ENCODE peak calls at places on chromosomes 6 and 20, in eight cellular contexts. One of them, this sample, is unnamed.

GRCh38 chr20:64109831-64110391 is 2.5 kb upstream of the NPBWR2 start:
- DNase-seq in body of pancreas: no peak
- DNase-seq in stomach: peak; percentile 22
- DNase-seq in K562: no peak
- DNase-seq in HepG2: no peak
- DNase-seq in adrenal gland: no peak
- DNase-seq in H1: peak; percentile 37
- DNase-seq in transverse colon: peak; percentile 3
- DNase-seq in this sample: no peak

GRCh38 chr20:14337400-14338171 is at the start of gene FLRT3:
- DNase-seq in K562: peak; percentile 4
- DNase-seq in body of pancreas: peak; percentile 92
- DNase-seq in stomach: peak; percentile 85
- DNase-seq in transverse colon: peak; percentile 79
- DNase-seq in H1: peak; percentile 58
- DNase-seq in HepG2: peak; percentile 93
- DNase-seq in adrenal gland: peak; percentile 84
- DNase-seq in this sample: no peak

GRCh38 chr6:152155792-152156191 is 348.3 kb downstream of the ESR1 start:
- DNase-seq in adrenal gland: no peak
- DNase-seq in H1: no peak
- DNase-seq in body of pancreas: no peak
- DNase-seq in K562: no peak
- DNase-seq in stomach: no peak
- DNase-seq in HepG2: no peak
- DNase-seq in transverse colon: no peak
- DNase-seq in this sample: no peak

GRCh38 chr6:7138921-7139358 is 31.2 kb downstream of the RREB1 start:
- DNase-seq in transverse colon: peak; percentile 75
- DNase-seq in adrenal gland: no peak
- DNase-seq in K562: peak; percentile 58
- DNase-seq in stomach: peak; percentile 70
- DNase-seq in H1: no peak
- DNase-seq in HepG2: peak; percentile 98
- DNase-seq in body of pancreas: peak; percentile 91
- DNase-seq in this sample: no peak

GRCh38 chr6:112360498-112360897 is 13.4 kb downstream of the RFPL4B start:
- DNase-seq in stomach: no peak
- DNase-seq in HepG2: no peak
- DNase-seq in K562: no peak
- DNase-seq in body of pancreas: no peak
- DNase-seq in transverse colon: no peak
- DNase-seq in H1: no peak
- DNase-seq in adrenal gland: peak; percentile 10
- DNase-seq in this sample: no peak

GRCh38 chr6:10599046-10599445 is 77.9 kb downstream of the GCNT2 start:
- DNase-seq in K562: no peak
- DNase-seq in adrenal gland: no peak
- DNase-seq in transverse colon: no peak
- DNase-seq in stomach: no peak
- DNase-seq in HepG2: no peak
- DNase-seq in H1: no peak
- DNase-seq in body of pancreas: peak; percentile 82
- DNase-seq in this sample: no peak

GRCh38 chr6:100464910-100465700 is at the start of gene SIM1:
- DNase-seq in stomach: no peak
- DNase-seq in H1: peak; percentile 92
- DNase-seq in transverse colon: peak; percentile 31
- DNase-seq in K562: no peak
- DNase-seq in adrenal gland: peak; percentile 36
- DNase-seq in body of pancreas: peak; percentile 91
- DNase-seq in HepG2: no peak
- DNase-seq in this sample: no peak

GRCh38 chr20:52454660-52455059 is 263.1 kb upstream of the ZFP64 start:
- DNase-seq in body of pancreas: no peak
- DNase-seq in H1: no peak
- DNase-seq in adrenal gland: no peak
- DNase-seq in HepG2: no peak
- DNase-seq in transverse colon: no peak
- DNase-seq in stomach: no peak
- DNase-seq in K562: no peak
- DNase-seq in this sample: no peak

GRCh38 chr20:34736106-34736505 is 32.0 kb downstream of the TP53INP2 start:
- DNase-seq in adrenal gland: no peak
- DNase-seq in stomach: no peak
- DNase-seq in body of pancreas: no peak
- DNase-seq in K562: no peak
- DNase-seq in transverse colon: no peak
- DNase-seq in H1: no peak
- DNase-seq in HepG2: no peak
- DNase-seq in this sample: no peak

GRCh38 chr6:62446647-62447316 is 160.8 kb upstream of the KHDRBS2 start:
- DNase-seq in HepG2: no peak
- DNase-seq in transverse colon: no peak
- DNase-seq in adrenal gland: no peak
- DNase-seq in H1: no peak
- DNase-seq in body of pancreas: no peak
- DNase-seq in stomach: no peak
- DNase-seq in K562: no peak
- DNase-seq in this sample: no peak

GRCh38 chr6:134480593-134480992 is 162.7 kb upstream of the SGK1 start:
- DNase-seq in H1: no peak
- DNase-seq in stomach: peak; percentile 83
- DNase-seq in HepG2: no peak
- DNase-seq in transverse colon: no peak
- DNase-seq in K562: no peak
- DNase-seq in adrenal gland: no peak
- DNase-seq in body of pancreas: peak; percentile 93
- DNase-seq in this sample: no peak

GRCh38 chr6:134477991-134478635 is 160.2 kb upstream of the SGK1 start:
- DNase-seq in transverse colon: no peak
- DNase-seq in H1: no peak
- DNase-seq in adrenal gland: no peak
- DNase-seq in K562: no peak
- DNase-seq in stomach: no peak
- DNase-seq in HepG2: no peak
- DNase-seq in body of pancreas: no peak
- DNase-seq in this sample: no peak

GRCh38 chr6:134478764-134479399 is 161.0 kb upstream of the SGK1 start:
- DNase-seq in transverse colon: no peak
- DNase-seq in HepG2: no peak
- DNase-seq in stomach: no peak
- DNase-seq in adrenal gland: no peak
- DNase-seq in H1: no peak
- DNase-seq in body of pancreas: no peak
- DNase-seq in K562: no peak
- DNase-seq in this sample: no peak

GRCh38 chr6:134481953-134482352 is 164.0 kb upstream of the SGK1 start:
- DNase-seq in K562: no peak
- DNase-seq in body of pancreas: no peak
- DNase-seq in H1: no peak
- DNase-seq in adrenal gland: no peak
- DNase-seq in transverse colon: no peak
- DNase-seq in HepG2: no peak
- DNase-seq in stomach: no peak
- DNase-seq in this sample: no peak

GRCh38 chr6:134482585-134483346 is 164.9 kb upstream of the SGK1 start:
- DNase-seq in H1: no peak
- DNase-seq in K562: peak; percentile 14
- DNase-seq in adrenal gland: peak; percentile 26
- DNase-seq in stomach: no peak
- DNase-seq in transverse colon: no peak
- DNase-seq in HepG2: no peak
- DNase-seq in body of pancreas: no peak
- DNase-seq in this sample: peak; percentile 76
- H3K27ac ChIP-seq in H1: no peak overlapping the region
- H3K27ac ChIP-seq in K562: no peak overlapping the region
- H3K27ac ChIP-seq in adrenal gland: no peak overlapping the region
- H3K27ac ChIP-seq in stomach: no peak overlapping the region
- H3K27ac ChIP-seq in transverse colon: no peak overlapping the region
- H3K27ac ChIP-seq in HepG2: no peak overlapping the region
- H3K27ac ChIP-seq in body of pancreas: no peak overlapping the region
- H3K27ac ChIP-seq in this sample: peak overlapping the region; percentile 31

GRCh38 chr20:37527638-37528441 is at the start of gene BLCAP:
- DNase-seq in transverse colon: peak; percentile 94
- DNase-seq in stomach: peak; percentile 91
- DNase-seq in adrenal gland: peak; percentile 93
- DNase-seq in K562: peak; percentile 92
- DNase-seq in body of pancreas: peak; percentile 91
- DNase-seq in H1: peak; percentile 93
- DNase-seq in HepG2: peak; percentile 93
- DNase-seq in this sample: peak; percentile 96
- TF ChIP-seq POLR2A in transverse colon: peak; percentile 97
- TF ChIP-seq POLR2A in stomach: no peak
- TF ChIP-seq POLR2A in adrenal gland: peak; percentile 93
- TF ChIP-seq POLR2A in K562: peak; percentile 84
- TF ChIP-seq POLR2A in body of pancreas: peak; percentile 91
- TF ChIP-seq POLR2A in H1: peak; percentile 95
- TF ChIP-seq POLR2A in HepG2: peak; percentile 95
- TF ChIP-seq POLR2A in this sample: peak; percentile 54

GRCh38 chr6:149135809-149136208 is 181.7 kb upstream of the TAB2 start:
- DNase-seq in adrenal gland: no peak
- DNase-seq in stomach: no peak
- DNase-seq in K562: no peak
- DNase-seq in body of pancreas: no peak
- DNase-seq in HepG2: no peak
- DNase-seq in transverse colon: no peak
- DNase-seq in H1: no peak
- DNase-seq in this sample: no peak

GRCh38 chr6:149137594-149137993 is 179.9 kb upstream of the TAB2 start:
- DNase-seq in HepG2: no peak
- DNase-seq in K562: no peak
- DNase-seq in adrenal gland: peak; percentile 58
- DNase-seq in H1: no peak
- DNase-seq in stomach: no peak
- DNase-seq in body of pancreas: peak; percentile 22
- DNase-seq in transverse colon: no peak
- DNase-seq in this sample: no peak

GRCh38 chr6:149136913-149137286 is 180.6 kb upstream of the TAB2 start:
- DNase-seq in H1: no peak
- DNase-seq in body of pancreas: no peak
- DNase-seq in transverse colon: no peak
- DNase-seq in stomach: no peak
- DNase-seq in adrenal gland: no peak
- DNase-seq in HepG2: peak; percentile 20
- DNase-seq in K562: no peak
- DNase-seq in this sample: no peak

GRCh38 chr6:149138093-149138492 is 179.4 kb upstream of the TAB2 start:
- DNase-seq in H1: no peak
- DNase-seq in K562: no peak
- DNase-seq in HepG2: no peak
- DNase-seq in adrenal gland: no peak
- DNase-seq in body of pancreas: no peak
- DNase-seq in transverse colon: no peak
- DNase-seq in stomach: no peak
- DNase-seq in this sample: no peak

GRCh38 chr6:149136273-149136912 is 181.1 kb upstream of the TAB2 start:
- DNase-seq in H1: no peak
- DNase-seq in K562: no peak
- DNase-seq in adrenal gland: no peak
- DNase-seq in stomach: no peak
- DNase-seq in body of pancreas: no peak
- DNase-seq in HepG2: no peak
- DNase-seq in transverse colon: no peak
- DNase-seq in this sample: no peak
- H3K27ac ChIP-seq in H1: no peak overlapping the region
- H3K27ac ChIP-seq in K562: no peak overlapping the region
- H3K27ac ChIP-seq in adrenal gland: no peak overlapping the region
- H3K27ac ChIP-seq in stomach: no peak overlapping the region
- H3K27ac ChIP-seq in body of pancreas: no peak overlapping the region
- H3K27ac ChIP-seq in HepG2: no peak overlapping the region
- H3K27ac ChIP-seq in transverse colon: no peak overlapping the region
- H3K27ac ChIP-seq in this sample: no peak overlapping the region

GRCh38 chr20:50304883-50305635 is 114.4 kb downstream of the CEBPB start:
- DNase-seq in transverse colon: peak; percentile 82
- DNase-seq in HepG2: peak; percentile 92
- DNase-seq in stomach: peak; percentile 61
- DNase-seq in body of pancreas: peak; percentile 78
- DNase-seq in adrenal gland: peak; percentile 99
- DNase-seq in K562: no peak
- DNase-seq in H1: no peak
- DNase-seq in this sample: peak; percentile 84

GRCh38 chr20:50306478-50307423 is 116.1 kb downstream of the CEBPB start:
- DNase-seq in stomach: no peak
- DNase-seq in adrenal gland: no peak
- DNase-seq in body of pancreas: no peak
- DNase-seq in transverse colon: no peak
- DNase-seq in K562: no peak
- DNase-seq in H1: no peak
- DNase-seq in HepG2: no peak
- DNase-seq in this sample: no peak

GRCh38 chr20:50303573-50304500 is 113.2 kb downstream of the CEBPB start:
- DNase-seq in H1: no peak
- DNase-seq in K562: peak; percentile 73
- DNase-seq in transverse colon: peak; percentile 81
- DNase-seq in adrenal gland: peak; percentile 92
- DNase-seq in body of pancreas: peak; percentile 82
- DNase-seq in stomach: peak; percentile 84
- DNase-seq in HepG2: peak; percentile 89
- DNase-seq in this sample: peak; percentile 91

GRCh38 chr20:50304501-50304856 is 113.8 kb downstream of the CEBPB start:
- DNase-seq in adrenal gland: peak; percentile 75
- DNase-seq in HepG2: no peak
- DNase-seq in transverse colon: peak; percentile 59
- DNase-seq in stomach: no peak
- DNase-seq in H1: no peak
- DNase-seq in K562: no peak
- DNase-seq in body of pancreas: peak; percentile 55
- DNase-seq in this sample: peak; percentile 86

DNA sequence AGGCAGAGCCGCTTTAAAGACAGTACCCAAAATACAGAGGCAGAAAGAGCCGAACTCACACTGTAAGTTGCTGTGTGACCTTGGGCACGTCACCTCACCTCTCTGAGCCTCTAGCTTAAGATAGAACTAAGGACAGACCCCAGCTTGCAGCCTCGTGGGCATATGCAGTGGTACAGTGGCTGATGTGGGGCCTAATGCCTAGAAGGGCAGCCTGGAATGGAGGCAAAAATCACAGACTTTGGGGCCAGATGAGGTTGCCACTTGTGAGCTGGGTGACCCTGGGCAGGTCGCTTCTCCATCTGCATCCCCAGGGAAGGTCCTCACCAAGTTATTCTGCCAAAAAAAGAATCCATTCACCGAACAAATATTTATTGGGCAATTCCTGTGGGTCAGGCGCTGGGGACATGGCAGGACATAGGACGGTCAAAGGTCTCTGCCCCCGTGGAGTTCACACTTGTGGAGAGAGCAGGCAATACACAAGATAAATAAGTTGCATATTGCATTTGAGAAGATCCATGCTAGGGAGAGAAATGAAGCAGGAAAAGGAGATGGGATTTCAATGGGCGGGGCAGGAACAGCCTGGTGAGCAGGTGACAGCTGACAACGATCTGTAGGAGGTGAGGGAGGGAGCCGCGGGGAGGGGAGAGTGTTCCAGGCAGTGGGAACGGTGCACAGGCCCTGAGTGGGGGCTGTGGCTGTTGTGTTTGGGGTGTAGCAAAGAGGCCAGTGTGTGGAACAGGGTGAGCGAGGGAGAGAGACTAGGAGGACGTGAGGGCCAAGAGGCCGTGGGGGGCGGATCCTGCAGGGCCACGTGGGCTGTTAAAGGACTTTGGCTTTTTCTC is 115.2 kb downstream of the CEBPB start:
- DNase-seq in stomach: no peak
- DNase-seq in transverse colon: peak; percentile 71
- DNase-seq in HepG2: peak; percentile 98
- DNase-seq in body of pancreas: peak; percentile 53
- DNase-seq in adrenal gland: peak; percentile 89
- DNase-seq in H1: no peak
- DNase-seq in K562: no peak
- DNase-seq in this sample: no peak
- TF ChIP-seq POLR2A in stomach: no peak
- TF ChIP-seq POLR2A in transverse colon: peak; percentile 17
- TF ChIP-seq POLR2A in HepG2: peak; percentile 71
- TF ChIP-seq POLR2A in body of pancreas: no peak
- TF ChIP-seq POLR2A in adrenal gland: peak; percentile 94
- TF ChIP-seq POLR2A in H1: no peak
- TF ChIP-seq POLR2A in K562: no peak
- TF ChIP-seq POLR2A in this sample: no peak